ENCODE peak calls at places on chromosome 7, in seven cellular contexts. W is IMR-90, R is adipocyte, S is neuronal stem cell, N is mammary epithelial cell, P is GM23248, O is neural progenitor cell. J is an unnamed sample. For H3K4me1, the result is how much of the 10 kb centered on the place peaks cover.

GRCh38 chr7:73308074-73308664 is 457 bp downstream of the NSUN5 start:
- DNase-seq in W (no peak), R (peak), S (no peak), N (peak), P (peak), O (peak), J (no peak)

GRCh38 chr7:109343662-109344061 is 774.0 kb downstream of the DNAJB9 start:
- DNase-seq in W (no peak), R (peak), S (no peak), N (no peak), P (peak), O (no peak), J (no peak)

GRCh38 chr7:63789378-63790176 is 209.1 kb upstream of the ZNF722 start:
- DNase-seq in W (no peak), R (no peak), S (no peak), N (no peak), P (no peak), O (no peak), J (no peak)

GRCh38 chr7:140724706-140725105 is 28.2 kb downstream of the NDUFB2 start:
- DNase-seq in W (no peak), R (no peak), S (no peak), N (no peak), P (no peak), O (no peak), J (no peak)

GRCh38 chr7:73828107-73828803 is 2.5 kb upstream of the CLDN4 start:
- DNase-seq in W (peak), R (no peak), S (no peak), N (peak), P (peak), O (no peak), J (no peak)

GRCh38 chr7:50594136-50594535 is 28.9 kb upstream of the DDC start:
- DNase-seq in W (no peak), R (no peak), S (no peak), N (no peak), P (no peak), O (no peak), J (no peak)

GRCh38 chr7:24052572-24053223 is 231.3 kb upstream of the NPY start:
- DNase-seq in W (peak), R (peak), S (no peak), N (peak), P (peak), O (no peak), J (no peak)

GRCh38 chr7:105673367-105674188 is 92.3 kb upstream of the EFCAB10 start:
- DNase-seq in W (no peak), R (no peak), S (no peak), N (peak), P (no peak), O (no peak), J (peak)

GRCh38 chr7:47266131-47266706 is 315.7 kb downstream of the TNS3 start:
- DNase-seq in W (peak), R (peak), S (peak), N (peak), P (peak), O (peak), J (peak)

GRCh38 chr7:129855234-129855673 is 97.5 kb downstream of the UBE2H start:
- DNase-seq in W (peak), R (peak), S (no peak), N (no peak), P (peak), O (no peak), J (no peak)

GRCh38 chr7:155921804-155922506 is 109.7 kb upstream of the SHH start:
- DNase-seq in W (no peak), R (no peak), S (no peak), N (peak), P (no peak), O (no peak), J (no peak)
- H3K9ac ChIP-seq in W (no peak), R (no peak), S (no peak), N (no peak), P (no peak), O (no peak), J (no peak)

DNA sequence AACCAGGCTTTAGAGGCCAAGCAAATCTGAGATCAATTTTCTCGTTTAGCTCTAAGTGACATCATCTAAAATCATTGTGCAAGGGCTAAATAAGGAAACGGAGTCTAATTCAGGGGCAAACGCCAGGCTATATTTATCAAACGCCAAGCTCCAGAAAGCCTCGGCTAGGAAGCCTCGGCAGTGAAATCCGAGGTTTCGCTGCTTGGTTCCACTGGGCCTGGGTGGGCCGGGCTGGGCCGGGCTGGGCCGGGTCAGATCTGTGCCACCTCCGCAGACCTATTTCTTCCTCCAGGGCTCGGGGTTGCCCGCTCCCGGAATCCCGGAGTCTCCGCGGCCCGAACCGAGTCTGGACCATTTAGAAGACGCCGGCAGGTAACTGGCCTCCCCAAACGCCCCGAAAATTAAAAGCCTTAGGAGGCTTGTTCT is 459 bp upstream of the FEZF1 start:
- DNase-seq in W (no peak), R (peak), S (no peak), N (no peak), P (peak), O (peak), J (no peak)
- H3K4me1 ChIP-seq in W (under half), R (under half), S (under half), N (under half), P (under half), O (under half), J (under half)

DNA sequence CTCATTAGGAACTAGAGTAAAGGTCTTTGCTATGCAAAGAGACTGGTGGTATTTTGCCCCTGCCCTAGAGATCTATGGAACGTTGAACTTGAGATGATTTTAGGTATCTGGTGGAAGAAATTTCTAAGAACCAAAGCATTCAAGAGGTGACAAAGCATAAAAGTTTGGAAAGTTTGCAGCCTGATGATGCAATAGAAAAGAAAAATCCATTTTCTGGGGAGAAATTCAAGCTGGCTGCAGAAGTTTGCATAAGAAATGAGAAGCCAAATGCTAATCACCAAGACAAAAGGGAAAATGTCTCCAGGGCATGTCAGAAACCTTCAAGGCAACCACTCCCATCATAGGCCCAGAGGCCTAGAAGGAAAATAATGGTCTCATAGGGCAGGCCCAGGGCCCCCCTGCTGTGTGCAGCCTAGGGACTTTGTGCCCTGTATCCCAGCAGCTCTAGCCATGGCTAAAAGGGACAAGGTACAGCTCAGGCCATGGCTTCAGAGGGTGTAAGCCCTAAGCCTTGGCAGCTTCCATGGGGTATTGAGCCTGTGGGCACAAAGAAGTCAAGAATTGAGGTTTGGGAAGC is 16.5 kb downstream of the TFPI2 start:
- DNase-seq in W (no peak), R (peak), S (no peak), N (no peak), P (no peak), O (no peak), J (no peak)
- H3K9ac ChIP-seq in W (no peak), R (no peak), S (no peak), N (no peak), P (no peak), O (no peak), J (no peak)

GRCh38 chr7:99131290-99131689 is 12.6 kb downstream of the SMURF1 start:
- DNase-seq in W (no peak), R (no peak), S (no peak), N (no peak), P (no peak), O (no peak), J (no peak)
- H3K4me1 ChIP-seq in W (under half), R (under half), S (under half), N (under half), P (under half), O (under half), J (under half)

GRCh38 chr7:22819476-22819875 is 3.2 kb downstream of the TOMM7 start:
- DNase-seq in W (no peak), R (no peak), S (no peak), N (no peak), P (no peak), O (no peak), J (no peak)
- H3K9ac ChIP-seq in W (no peak), R (no peak), S (no peak), N (no peak), P (no peak), O (no peak), J (no peak)

J was measured in Karpas-422.